ENCODE peak calls at places on chromosomes 5 and 9, in seven cellular contexts. A is heart right ventricle, K is epithelial cell of esophagus, S is A673, D is aorta, Z is dorsolateral prefrontal cortex, V is A549. T is an unnamed sample.

GRCh38 chr5:34717426-34718327 is 61.5 kb downstream of the RAI14 start:
- DNase-seq in Z (no peak), V (peak; percentile 47), K (peak; percentile 53), S (peak; percentile 57), D (no peak), A (no peak), T (peak; percentile 69)

GRCh38 chr5:92265804-92266203 is 882.7 kb upstream of the ARRDC3 start:
- DNase-seq in V (no peak), D (no peak), Z (no peak), A (no peak), K (no peak), S (peak; percentile 61), T (no peak)

GRCh38 chr5:132771559-132771998 is 5.5 kb downstream of the SEPTIN8 start:
- DNase-seq in Z (no peak), S (no peak), A (peak; percentile 43), D (peak; percentile 81), V (peak; percentile 17), K (no peak), T (peak; percentile 63)

GRCh38 chr5:8457187-8458037 is 588.5 kb downstream of the MTRR start:
- DNase-seq in V (peak; percentile 91), K (peak; percentile 98), S (peak; percentile 0), Z (peak; percentile 77), A (peak; percentile 96), D (peak; percentile 97), T (peak; percentile 94)

GRCh38 chr5:59685806-59686205 is 207.7 kb downstream of the PDE4D start:
- DNase-seq in Z (no peak), A (no peak), K (no peak), S (no peak), V (no peak), D (no peak), T (peak; percentile 50)

GRCh38 chr9:94068257-94068656 is 16.0 kb upstream of the PTPDC1 start:
- DNase-seq in V (no peak), D (no peak), Z (no peak), S (no peak), K (no peak), A (no peak), T (no peak)

GRCh38 chr9:91898451-91899433 is 51.3 kb downstream of the ROR2 start:
- DNase-seq in A (no peak), V (no peak), D (no peak), S (peak; percentile 97), K (peak; percentile 42), Z (no peak), T (peak; percentile 20)

GRCh38 chr5:174843263-174844250 is 119.2 kb downstream of the MSX2 start:
- DNase-seq in A (no peak), V (no peak), Z (no peak), D (no peak), K (no peak), S (peak; percentile 31), T (no peak)

GRCh38 chr5:149333711-149334443 is 11.4 kb upstream of the GRPEL2 start:
- DNase-seq in Z (no peak), V (no peak), D (no peak), K (peak; percentile 90), S (no peak), A (no peak), T (no peak)

GRCh38 chr9:126301196-126301595 is 25.4 kb upstream of the MVB12B start:
- DNase-seq in Z (no peak), S (no peak), D (no peak), K (no peak), V (no peak), A (no peak), T (no peak)

GRCh38 chr5:56549096-56549886 is 266.1 kb upstream of the MAP3K1 start:
- DNase-seq in A (no peak), K (no peak), Z (no peak), D (no peak), S (no peak), V (no peak), T (no peak)

GRCh38 chr5:133819977-133820471 is 148.4 kb downstream of the C5orf15 start:
- DNase-seq in K (no peak), D (peak; percentile 54), A (no peak), V (no peak), S (no peak), Z (no peak), T (peak; percentile 74)

GRCh38 chr9:132977626-132978450 is 656 bp upstream of the GFI1B start:
- DNase-seq in Z (peak; percentile 40), A (peak; percentile 60), S (peak; percentile 66), D (peak; percentile 81), K (peak; percentile 65), V (peak; percentile 75), T (peak; percentile 83)

GRCh38 chr9:38337095-38337494 is 55.4 kb upstream of the ALDH1B1 start:
- DNase-seq in Z (no peak), D (no peak), V (no peak), S (no peak), K (no peak), A (no peak), T (no peak)

GRCh38 chr9:123568691-123569342 is 212.8 kb downstream of the CRB2 start:
- DNase-seq in K (no peak), Z (no peak), D (no peak), S (peak; percentile 93), A (no peak), V (no peak), T (peak; percentile 84)

GRCh38 chr5:538271-538771 is 14.1 kb upstream of the SLC9A3 start:
- DNase-seq in D (peak; percentile 70), K (no peak), V (no peak), S (no peak), Z (no peak), A (peak; percentile 6), T (no peak)

GRCh38 chr5:159198063-159199036 is 11.0 kb downstream of the RNF145 start:
- DNase-seq in A (no peak), K (no peak), D (no peak), Z (no peak), V (no peak), S (no peak), T (no peak)

GRCh38 chr9:1726993-1727759 is 288.0 kb upstream of the SMARCA2 start:
- DNase-seq in V (no peak), A (no peak), D (no peak), S (peak; percentile 57), Z (no peak), K (no peak), T (peak; percentile 54)

GRCh38 chr9:114549677-114550330 is 37.8 kb upstream of the ATP6V1G1 start:
- DNase-seq in K (no peak), Z (no peak), A (no peak), V (no peak), D (no peak), S (no peak), T (no peak)

GRCh38 chr5:111135946-111136345 is 43.8 kb downstream of the WDR36 start:
- DNase-seq in D (no peak), S (peak; percentile 22), Z (no peak), V (peak; percentile 7), A (no peak), K (peak; percentile 82), T (no peak)

GRCh38 chr5:106121972-106122605 is 1548.6 kb downstream of the EFNA5 start:
- DNase-seq in V (peak; percentile 26), S (peak; percentile 40), K (peak; percentile 44), Z (no peak), A (no peak), D (no peak), T (peak; percentile 39)

GRCh38 chr5:122726990-122727616 is 47.8 kb upstream of the SNX2 start:
- DNase-seq in V (peak; percentile 27), K (peak; percentile 80), Z (no peak), S (no peak), D (no peak), A (no peak), T (no peak)

GRCh38 chr5:158317507-158317906 is 458.6 kb upstream of the CLINT1 start:
- DNase-seq in A (no peak), V (no peak), S (no peak), D (no peak), Z (no peak), K (no peak), T (no peak)

DNA sequence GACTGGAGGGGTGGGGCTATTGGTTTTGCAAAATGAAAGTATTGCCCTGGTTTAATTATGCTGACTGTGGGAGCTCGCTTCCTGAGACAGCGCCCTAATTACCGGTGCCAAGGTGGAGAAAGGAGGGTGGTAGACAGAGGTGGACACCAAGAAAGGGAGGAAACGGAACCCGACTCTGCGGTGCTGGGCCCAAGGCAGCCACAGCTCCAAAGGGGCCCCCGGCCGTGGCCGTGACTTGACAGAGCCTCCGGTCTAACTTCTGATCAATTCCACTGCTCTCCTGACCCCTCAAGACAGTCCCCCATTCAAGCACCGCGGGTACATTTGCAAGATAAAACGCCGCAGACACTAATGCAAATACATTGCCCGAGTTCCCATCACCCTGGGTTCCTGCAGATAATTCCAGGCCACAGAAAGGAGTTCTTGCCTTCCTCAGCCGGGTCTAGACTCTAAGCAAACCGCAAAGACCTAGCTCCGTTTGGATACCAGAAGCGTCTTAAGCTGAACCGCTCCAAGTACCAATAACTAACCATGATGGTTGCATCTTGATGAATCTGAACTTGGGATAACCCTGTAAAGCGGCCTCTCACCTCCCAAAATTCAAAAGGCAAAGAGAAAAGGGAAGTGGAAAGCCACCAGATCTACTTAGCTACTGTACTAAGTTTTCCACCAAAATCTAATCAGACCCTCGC is 211.0 kb downstream of the MEF2C start:
- DNase-seq in V (no peak), S (peak; percentile 63), K (no peak), A (no peak), Z (no peak), D (no peak), T (peak; percentile 60)
- H3K4me3 ChIP-seq in V (no peak overlapping the region), S (peak overlapping the region; percentile 64), K (no peak overlapping the region), A (no peak overlapping the region), Z (peak overlapping the region; percentile 89), D (no peak overlapping the region), T (peak overlapping the region; percentile 72)

GRCh38 chr5:87266914-87267573 is 639 bp upstream of the RASA1 start:
- DNase-seq in V (no peak), K (no peak), A (no peak), Z (no peak), D (no peak), S (no peak), T (no peak)
- H3K4me3 ChIP-seq in V (peak overlapping the region; percentile 76), K (peak overlapping the region; percentile 80), A (peak overlapping the region; percentile 96), Z (peak overlapping the region; percentile 94), D (peak overlapping the region; percentile 81), S (peak overlapping the region; percentile 97), T (peak overlapping the region; percentile 92)

GRCh38 chr5:147452137-147452838 is 57.6 kb downstream of the DPYSL3 start:
- DNase-seq in S (no peak), V (no peak), Z (no peak), K (no peak), A (no peak), D (peak; percentile 75), T (no peak)
- H3K4me3 ChIP-seq in S (peak overlapping the region; percentile 77), V (no peak overlapping the region), Z (peak overlapping the region; percentile 78), K (no peak overlapping the region), A (peak overlapping the region; percentile 82), D (peak overlapping the region; percentile 90), T (no peak overlapping the region)

DNA sequence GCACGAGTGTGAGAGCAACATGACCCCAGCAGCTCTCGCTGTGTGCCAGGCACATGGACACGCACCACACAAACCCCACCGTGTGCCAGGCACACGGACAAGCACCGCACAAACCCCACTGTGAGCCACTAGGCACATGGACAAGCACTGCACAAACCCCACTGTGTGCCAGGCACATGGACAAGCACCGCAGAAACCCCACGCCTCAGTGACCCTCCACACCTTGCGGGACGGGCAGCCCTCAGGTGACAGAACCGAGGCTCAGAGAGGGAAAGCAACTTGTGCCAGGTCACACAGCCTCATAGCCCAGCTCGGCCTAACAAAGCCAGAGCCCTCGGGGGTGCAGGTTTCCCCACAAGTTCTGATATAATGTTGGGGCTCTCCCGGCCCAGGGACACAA is 2.0 kb upstream of the GPSM1 start:
- DNase-seq in D (no peak), A (peak; percentile 8), K (no peak), V (no peak), S (no peak), Z (no peak), T (no peak)
- H3K4me3 ChIP-seq in D (no peak overlapping the region), A (no peak overlapping the region), K (no peak overlapping the region), V (no peak overlapping the region), S (no peak overlapping the region), Z (no peak overlapping the region), T (no peak overlapping the region)